ENCODE peak calls at places on chromosome 4, in seven cellular contexts. Y is heart left ventricle, U is right lobe of liver, X is IMR-90, A is endothelial cell of umbilical vein, J is esophagus squamous epithelium, E is ovary. N is an unnamed sample.

GRCh38 chr4:8393593-8394038 is 46.9 kb downstream of the ACOX3 start:
- DNase-seq in Y (peak; percentile 51), U (no peak), X (peak; percentile 97), A (peak; percentile 98), J (no peak), E (peak; percentile 84), N (peak; percentile 93)

GRCh38 chr4:105194328-105195231 is 47.9 kb downstream of the TET2 start:
- DNase-seq in Y (no peak), U (no peak), X (peak; percentile 79), A (peak; percentile 63), J (no peak), E (no peak), N (no peak)

GRCh38 chr4:26503427-26503826 is 13.1 kb upstream of the CCKAR start:
- DNase-seq in Y (no peak), U (no peak), X (no peak), A (no peak), J (no peak), E (no peak), N (no peak)

GRCh38 chr4:140800686-140801085 is 44.5 kb upstream of the TBC1D9 start:
- DNase-seq in Y (no peak), U (no peak), X (no peak), A (no peak), J (no peak), E (no peak), N (no peak)

GRCh38 chr4:24330198-24330972 is 254.0 kb downstream of the DHX15 start:
- DNase-seq in Y (no peak), U (no peak), X (no peak), A (no peak), J (no peak), E (no peak), N (peak; percentile 78)

GRCh38 chr4:185358514-185359433 is 37.0 kb downstream of the LRP2BP start:
- DNase-seq in Y (no peak), U (no peak), X (peak; percentile 75), A (peak; percentile 92), J (no peak), E (no peak), N (no peak)

GRCh38 chr4:94126669-94127068 is 81.0 kb upstream of the SMARCAD1 start:
- DNase-seq in Y (no peak), U (no peak), X (no peak), A (no peak), J (no peak), E (no peak), N (no peak)

GRCh38 chr4:168028970-168029610 is 63.2 kb upstream of the ANXA10 start:
- DNase-seq in Y (no peak), U (no peak), X (peak; percentile 12), A (no peak), J (no peak), E (no peak), N (no peak)

GRCh38 chr4:109432676-109433075 is 939 bp upstream of the SEC24B start:
- DNase-seq in Y (no peak), U (no peak), X (peak; percentile 77), A (peak; percentile 57), J (no peak), E (no peak), N (no peak)

GRCh38 chr4:3523146-3523627 is 9.0 kb downstream of the LRPAP1 start:
- DNase-seq in Y (no peak), U (no peak), X (no peak), A (no peak), J (no peak), E (peak; percentile 5), N (no peak)

GRCh38 chr4:78297075-78297815 is 240.1 kb downstream of the FRAS1 start:
- DNase-seq in Y (no peak), U (no peak), X (peak; percentile 15), A (no peak), J (no peak), E (no peak), N (no peak)

GRCh38 chr4:61556277-61556676 is 356.2 kb downstream of the ADGRL3 start:
- DNase-seq in Y (no peak), U (no peak), X (no peak), A (no peak), J (no peak), E (no peak), N (no peak)

GRCh38 chr4:2598661-2599654 is 62.5 kb downstream of the FAM193A start:
- DNase-seq in Y (no peak), U (no peak), X (peak; percentile 19), A (peak; percentile 34), J (no peak), E (no peak), N (no peak)

GRCh38 chr4:166017804-166018203 is 144.8 kb downstream of the TLL1 start:
- DNase-seq in Y (no peak), U (no peak), X (no peak), A (no peak), J (no peak), E (no peak), N (no peak)

GRCh38 chr4:17690135-17690534 is 75.7 kb downstream of the MED28 start:
- DNase-seq in Y (no peak), U (no peak), X (no peak), A (no peak), J (no peak), E (no peak), N (peak; percentile 78)

GRCh38 chr4:53147711-53148110 is 218.2 kb downstream of the SCFD2 start:
- DNase-seq in Y (no peak), U (no peak), X (no peak), A (no peak), J (no peak), E (no peak), N (no peak)

GRCh38 chr4:30720656-30721352 is 635 bp downstream of the PCDH7 start:
- DNase-seq in Y (peak; percentile 25), U (peak; percentile 24), X (peak; percentile 61), A (peak; percentile 67), J (no peak), E (peak; percentile 19), N (no peak)

GRCh38 chr4:174284181-174284886 is 623 bp downstream of the CEP44 start:
- DNase-seq in Y (no peak), U (no peak), X (peak; percentile 71), A (peak; percentile 74), J (no peak), E (no peak), N (no peak)

DNA sequence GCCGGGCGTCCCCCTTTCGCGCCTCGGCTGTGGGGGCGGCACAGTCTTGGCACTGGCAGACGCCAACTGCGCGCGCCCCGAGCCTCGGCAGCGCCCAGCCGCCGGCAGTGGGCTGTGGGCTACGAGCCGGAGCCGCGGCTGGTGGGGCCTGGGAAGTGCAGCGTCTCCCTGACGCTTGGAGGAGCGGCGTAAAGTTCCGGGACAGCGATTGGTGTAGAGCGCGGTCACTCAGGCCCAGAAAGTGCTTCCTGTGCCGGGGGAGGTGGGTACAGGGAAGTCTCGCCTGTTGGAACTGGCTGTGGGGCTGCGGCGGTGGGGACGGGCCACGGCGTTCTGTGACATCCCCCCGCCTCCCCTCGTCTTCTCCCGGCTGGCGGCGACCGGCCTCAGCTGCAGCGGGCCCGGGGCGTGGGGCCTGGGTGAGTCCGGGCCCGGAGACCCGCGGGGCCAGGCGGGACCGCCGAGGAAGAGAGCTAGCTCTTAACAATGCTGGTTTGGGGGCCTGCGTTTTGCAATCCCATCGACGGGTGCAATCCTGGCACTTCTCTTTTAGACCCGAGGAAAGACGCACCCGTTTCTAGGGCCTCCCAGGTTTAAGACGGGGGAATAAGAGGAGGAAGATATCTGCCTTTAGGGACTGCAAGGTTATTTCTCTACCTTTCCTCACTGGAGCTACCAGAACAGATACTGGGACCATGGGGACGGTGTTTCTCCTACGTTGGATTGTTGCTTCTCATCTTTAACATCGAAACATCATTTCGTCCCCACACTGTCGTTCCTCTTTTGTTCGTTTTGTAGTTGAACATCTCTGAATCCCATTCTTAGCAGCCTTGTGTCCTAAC is at the start of the genes RWDD4 and TRAPPC11:
- DNase-seq in Y (peak; percentile 99), U (peak; percentile 98), X (peak; percentile 99), A (peak; percentile 99), J (peak; percentile 79), E (peak; percentile 99), N (peak; percentile 99)
- TF ChIP-seq POLR2A in Y (peak; percentile 80), U (peak; percentile 97), X (no peak), A (peak; percentile 53), J (peak; percentile 96), E (peak; percentile 94), N (peak; percentile 90)

GRCh38 chr4:139669335-139669734 is 3.7 kb downstream of the MGST2 start:
- DNase-seq in Y (no peak), U (no peak), X (no peak), A (no peak), J (no peak), E (no peak), N (no peak)

GRCh38 chr4:139669859-139670258 is 4.2 kb downstream of the MGST2 start:
- DNase-seq in Y (no peak), U (no peak), X (no peak), A (no peak), J (no peak), E (no peak), N (no peak)

GRCh38 chr4:139666735-139667266 is 1.2 kb downstream of the MGST2 start:
- DNase-seq in Y (peak; percentile 35), U (peak; percentile 42), X (peak; percentile 76), A (peak; percentile 84), J (no peak), E (peak; percentile 52), N (no peak)

GRCh38 chr4:139668658-139669201 is 3.1 kb downstream of the MGST2 start:
- DNase-seq in Y (no peak), U (no peak), X (no peak), A (no peak), J (no peak), E (no peak), N (no peak)

GRCh38 chr4:139668036-139668435 is 2.4 kb downstream of the MGST2 start:
- DNase-seq in Y (no peak), U (no peak), X (no peak), A (no peak), J (no peak), E (no peak), N (no peak)
- H3K4me3 ChIP-seq in Y (no peak overlapping the region), U (no peak overlapping the region), X (no peak overlapping the region), A (no peak overlapping the region), J (peak overlapping the region; percentile 57), E (no peak overlapping the region), N (no peak overlapping the region)

GRCh38 chr4:147134536-147135210 is 189.0 kb upstream of the TTC29 start:
- DNase-seq in Y (no peak), U (no peak), X (no peak), A (no peak), J (no peak), E (no peak), N (no peak)
- H3K36me3 ChIP-seq in Y (no peaks in the 10 kb centered on the region), U (no peaks in the 10 kb centered on the region), X (no peaks in the 10 kb centered on the region), A (no peaks in the 10 kb centered on the region), J (no peaks in the 10 kb centered on the region), E (no peaks in the 10 kb centered on the region), N (no peaks in the 10 kb centered on the region)

DNA sequence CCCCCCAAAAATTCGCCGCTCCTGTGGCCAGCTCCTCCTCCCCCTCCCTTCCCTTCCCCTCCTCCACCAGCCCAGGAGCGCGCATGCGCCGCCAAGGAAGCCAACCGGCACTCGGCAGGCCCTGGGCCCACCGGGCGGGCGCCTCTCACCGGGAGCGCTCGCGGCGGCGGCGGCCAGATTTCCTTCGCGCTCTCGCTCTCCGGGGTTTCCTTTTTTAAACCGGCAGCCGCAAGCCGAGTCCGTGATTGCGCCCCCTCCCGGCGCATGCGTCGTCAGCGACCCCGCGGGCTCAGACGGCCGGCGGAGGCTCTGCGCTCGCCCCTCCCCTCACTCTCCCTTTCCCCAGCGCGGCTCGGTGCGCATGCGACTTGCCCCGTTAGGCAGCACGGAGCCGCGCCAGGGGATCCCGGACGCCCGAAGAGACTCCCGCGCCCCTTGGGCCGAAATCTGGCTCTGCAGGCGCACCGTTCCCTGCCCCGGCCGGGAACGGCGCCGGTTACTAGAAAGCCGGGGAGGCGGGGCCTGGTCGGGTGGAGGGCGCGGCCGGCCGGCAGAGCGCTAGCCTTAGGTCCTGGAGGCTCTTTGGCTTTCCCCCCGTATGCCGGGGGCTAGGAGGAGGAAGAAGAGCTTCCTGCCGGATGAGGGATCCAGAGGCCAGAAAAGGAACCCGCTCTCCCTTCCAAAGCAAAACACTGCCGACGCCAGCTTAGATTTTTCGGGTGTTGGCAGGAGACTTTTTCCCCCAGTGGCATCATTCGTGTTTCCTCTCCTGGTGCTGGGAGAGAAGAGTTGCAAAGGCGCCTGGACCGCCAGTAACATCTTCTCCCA is at the start of gene CLOCK:
- DNase-seq in Y (peak; percentile 90), U (peak; percentile 91), X (peak; percentile 85), A (peak; percentile 89), J (peak; percentile 41), E (peak; percentile 86), N (peak; percentile 96)
- TF ChIP-seq POLR2A in Y (no peak), U (peak; percentile 73), X (peak; percentile 54), A (peak; percentile 44), J (peak; percentile 77), E (peak; percentile 58), N (peak; percentile 47)

N was measured in esophagus muscularis mucosa.